ENCODE peak calls at places on chromosomes 7 and 10, in nine cellular contexts. One of them, this sample, is unnamed. For H3K4me1, the result is how much of the 10 kb centered on the place peaks cover.

GRCh38 chr7:40717242-40717641 is 582.4 kb downstream of the SUGCT start:
- DNase-seq in GM23338: peak
- DNase-seq in neuronal stem cell: peak
- DNase-seq in Panc1: no peak
- DNase-seq in upper lobe of left lung: peak
- DNase-seq in aorta: peak
- DNase-seq in HCT116: peak
- DNase-seq in fibroblast of lung: peak
- DNase-seq in CD8-positive, alpha-beta memory T cell: no peak
- DNase-seq in this sample: no peak

GRCh38 chr7:13904689-13905088 is 84.8 kb downstream of the ETV1 start:
- DNase-seq in Panc1: no peak
- DNase-seq in upper lobe of left lung: no peak
- DNase-seq in fibroblast of lung: peak
- DNase-seq in GM23338: no peak
- DNase-seq in CD8-positive, alpha-beta memory T cell: no peak
- DNase-seq in aorta: no peak
- DNase-seq in HCT116: no peak
- DNase-seq in neuronal stem cell: no peak
- DNase-seq in this sample: no peak

GRCh38 chr10:68101066-68101465 is 8.2 kb upstream of the MYPN start:
- DNase-seq in GM23338: no peak
- DNase-seq in HCT116: no peak
- DNase-seq in upper lobe of left lung: no peak
- DNase-seq in Panc1: no peak
- DNase-seq in aorta: no peak
- DNase-seq in CD8-positive, alpha-beta memory T cell: no peak
- DNase-seq in neuronal stem cell: no peak
- DNase-seq in fibroblast of lung: no peak
- DNase-seq in this sample: no peak

GRCh38 chr7:22481726-22482125 is 18.3 kb downstream of the STEAP1B start:
- DNase-seq in Panc1: no peak
- DNase-seq in aorta: no peak
- DNase-seq in GM23338: no peak
- DNase-seq in upper lobe of left lung: no peak
- DNase-seq in neuronal stem cell: no peak
- DNase-seq in HCT116: no peak
- DNase-seq in fibroblast of lung: no peak
- DNase-seq in CD8-positive, alpha-beta memory T cell: no peak
- DNase-seq in this sample: no peak

GRCh38 chr10:104449402-104449801 is 95.8 kb downstream of the CFAP58 start:
- DNase-seq in upper lobe of left lung: no peak
- DNase-seq in fibroblast of lung: no peak
- DNase-seq in HCT116: no peak
- DNase-seq in GM23338: no peak
- DNase-seq in Panc1: no peak
- DNase-seq in neuronal stem cell: no peak
- DNase-seq in aorta: no peak
- DNase-seq in CD8-positive, alpha-beta memory T cell: no peak
- DNase-seq in this sample: no peak

GRCh38 chr10:3446233-3446632 is 273.7 kb upstream of the PITRM1 start:
- DNase-seq in CD8-positive, alpha-beta memory T cell: no peak
- DNase-seq in upper lobe of left lung: no peak
- DNase-seq in HCT116: no peak
- DNase-seq in aorta: no peak
- DNase-seq in neuronal stem cell: no peak
- DNase-seq in GM23338: no peak
- DNase-seq in Panc1: no peak
- DNase-seq in fibroblast of lung: no peak
- DNase-seq in this sample: no peak

GRCh38 chr10:86659721-86660438 is 5.5 kb downstream of the OPN4 start:
- DNase-seq in upper lobe of left lung: no peak
- DNase-seq in GM23338: no peak
- DNase-seq in CD8-positive, alpha-beta memory T cell: no peak
- DNase-seq in HCT116: no peak
- DNase-seq in Panc1: no peak
- DNase-seq in fibroblast of lung: no peak
- DNase-seq in aorta: peak
- DNase-seq in neuronal stem cell: no peak
- DNase-seq in this sample: no peak

GRCh38 chr10:32943854-32944661 is 14.0 kb downstream of the ITGB1 start:
- DNase-seq in GM23338: peak
- DNase-seq in CD8-positive, alpha-beta memory T cell: no peak
- DNase-seq in fibroblast of lung: no peak
- DNase-seq in neuronal stem cell: no peak
- DNase-seq in HCT116: no peak
- DNase-seq in upper lobe of left lung: peak
- DNase-seq in Panc1: no peak
- DNase-seq in aorta: peak
- DNase-seq in this sample: no peak

GRCh38 chr10:112631501-112632410 is 184.7 kb downstream of the VTI1A start:
- DNase-seq in aorta: no peak
- DNase-seq in HCT116: peak
- DNase-seq in upper lobe of left lung: no peak
- DNase-seq in neuronal stem cell: no peak
- DNase-seq in CD8-positive, alpha-beta memory T cell: no peak
- DNase-seq in GM23338: no peak
- DNase-seq in fibroblast of lung: peak
- DNase-seq in Panc1: no peak
- DNase-seq in this sample: no peak

GRCh38 chr7:105759670-105760548 is 116.5 kb downstream of the ATXN7L1 start:
- DNase-seq in neuronal stem cell: no peak
- DNase-seq in upper lobe of left lung: peak
- DNase-seq in Panc1: no peak
- DNase-seq in CD8-positive, alpha-beta memory T cell: no peak
- DNase-seq in aorta: no peak
- DNase-seq in fibroblast of lung: peak
- DNase-seq in HCT116: peak
- DNase-seq in GM23338: peak
- DNase-seq in this sample: no peak

GRCh38 chr10:88538038-88538437 is 45.1 kb downstream of the RNLS start:
- DNase-seq in HCT116: no peak
- DNase-seq in upper lobe of left lung: no peak
- DNase-seq in neuronal stem cell: peak
- DNase-seq in fibroblast of lung: peak
- DNase-seq in aorta: no peak
- DNase-seq in CD8-positive, alpha-beta memory T cell: no peak
- DNase-seq in Panc1: no peak
- DNase-seq in GM23338: no peak
- DNase-seq in this sample: no peak

GRCh38 chr10:29681700-29682444 is 47.1 kb upstream of the SVIL start:
- DNase-seq in Panc1: no peak
- DNase-seq in neuronal stem cell: no peak
- DNase-seq in CD8-positive, alpha-beta memory T cell: peak
- DNase-seq in upper lobe of left lung: peak
- DNase-seq in GM23338: no peak
- DNase-seq in HCT116: no peak
- DNase-seq in fibroblast of lung: no peak
- DNase-seq in aorta: no peak
- DNase-seq in this sample: peak

GRCh38 chr10:27285093-27285492 is 44.5 kb upstream of the ACBD5 start:
- DNase-seq in Panc1: no peak
- DNase-seq in GM23338: peak
- DNase-seq in fibroblast of lung: peak
- DNase-seq in neuronal stem cell: no peak
- DNase-seq in CD8-positive, alpha-beta memory T cell: peak
- DNase-seq in upper lobe of left lung: no peak
- DNase-seq in aorta: no peak
- DNase-seq in HCT116: peak
- DNase-seq in this sample: no peak

DNA sequence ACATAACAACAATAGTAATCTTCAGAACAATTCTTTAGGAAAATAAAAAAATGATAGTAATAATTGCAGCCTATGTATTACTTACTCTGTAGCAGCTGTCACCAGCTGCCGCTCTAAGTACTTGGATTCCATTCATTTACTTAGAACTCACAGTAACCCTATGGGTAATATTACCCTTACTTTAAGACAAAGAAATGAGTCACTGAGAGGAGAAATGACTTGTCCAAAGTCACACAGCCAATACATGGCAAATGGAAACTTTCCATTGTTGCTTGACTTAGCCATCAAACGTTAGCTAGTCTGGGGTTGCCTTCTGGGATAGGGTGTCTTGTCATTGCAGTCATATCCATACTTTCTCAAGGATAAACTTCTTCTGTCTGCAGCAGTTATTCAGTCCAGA is 3.6 kb downstream of the CCNY start:
- DNase-seq in neuronal stem cell: no peak
- DNase-seq in CD8-positive, alpha-beta memory T cell: no peak
- DNase-seq in HCT116: no peak
- DNase-seq in Panc1: no peak
- DNase-seq in aorta: no peak
- DNase-seq in GM23338: no peak
- DNase-seq in upper lobe of left lung: no peak
- DNase-seq in fibroblast of lung: peak
- DNase-seq in this sample: no peak
- H3K4me1 ChIP-seq in neuronal stem cell: under half
- H3K4me1 ChIP-seq in CD8-positive, alpha-beta memory T cell: under half
- H3K4me1 ChIP-seq in HCT116: under half
- H3K4me1 ChIP-seq in Panc1: under half
- H3K4me1 ChIP-seq in aorta: under half
- H3K4me1 ChIP-seq in GM23338: under half
- H3K4me1 ChIP-seq in upper lobe of left lung: under half
- H3K4me1 ChIP-seq in fibroblast of lung: under half
- H3K4me1 ChIP-seq in this sample: under half

GRCh38 chr10:110067960-110068770 is 60.4 kb downstream of the ADD3 start:
- DNase-seq in HCT116: no peak
- DNase-seq in CD8-positive, alpha-beta memory T cell: no peak
- DNase-seq in neuronal stem cell: no peak
- DNase-seq in aorta: no peak
- DNase-seq in Panc1: no peak
- DNase-seq in upper lobe of left lung: peak
- DNase-seq in GM23338: peak
- DNase-seq in fibroblast of lung: peak
- DNase-seq in this sample: no peak
- H3K27ac ChIP-seq in HCT116: no peak
- H3K27ac ChIP-seq in CD8-positive, alpha-beta memory T cell: peak
- H3K27ac ChIP-seq in neuronal stem cell: no peak
- H3K27ac ChIP-seq in aorta: no peak
- H3K27ac ChIP-seq in Panc1: no peak
- H3K27ac ChIP-seq in upper lobe of left lung: peak
- H3K27ac ChIP-seq in GM23338: no peak
- H3K27ac ChIP-seq in fibroblast of lung: no peak
- H3K27ac ChIP-seq in this sample: peak

DNA sequence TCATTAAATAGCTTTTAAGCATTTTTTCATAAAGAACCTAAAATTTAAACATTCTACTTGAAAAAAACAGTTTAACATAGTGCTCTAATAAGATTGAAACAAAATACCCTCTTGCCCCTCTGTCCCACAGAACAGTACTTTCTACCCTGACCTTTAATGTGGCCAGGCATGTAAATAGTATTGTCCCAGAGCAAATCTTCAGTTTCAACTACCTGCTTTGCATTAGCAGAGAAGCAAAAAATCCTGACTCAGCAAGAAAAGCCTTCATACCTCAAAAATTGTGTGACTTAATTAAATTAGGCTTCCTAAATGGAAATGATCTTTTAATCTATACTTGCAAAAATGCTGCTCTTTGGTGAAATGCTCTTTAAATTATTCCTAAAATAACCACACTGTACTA is 237.4 kb upstream of the AOAH start:
- DNase-seq in upper lobe of left lung: no peak
- DNase-seq in aorta: no peak
- DNase-seq in HCT116: no peak
- DNase-seq in CD8-positive, alpha-beta memory T cell: no peak
- DNase-seq in GM23338: no peak
- DNase-seq in fibroblast of lung: no peak
- DNase-seq in neuronal stem cell: no peak
- DNase-seq in Panc1: no peak
- DNase-seq in this sample: no peak
- H3K4me1 ChIP-seq in upper lobe of left lung: under half
- H3K4me1 ChIP-seq in aorta: under half
- H3K4me1 ChIP-seq in HCT116: under half
- H3K4me1 ChIP-seq in CD8-positive, alpha-beta memory T cell: under half
- H3K4me1 ChIP-seq in GM23338: under half
- H3K4me1 ChIP-seq in fibroblast of lung: under half
- H3K4me1 ChIP-seq in neuronal stem cell: under half
- H3K4me1 ChIP-seq in Panc1: under half
- H3K4me1 ChIP-seq in this sample: under half

GRCh38 chr7:130374507-130374906 is 5.8 kb upstream of the CPA1 start:
- DNase-seq in GM23338: no peak
- DNase-seq in CD8-positive, alpha-beta memory T cell: no peak
- DNase-seq in fibroblast of lung: no peak
- DNase-seq in neuronal stem cell: no peak
- DNase-seq in Panc1: no peak
- DNase-seq in upper lobe of left lung: no peak
- DNase-seq in aorta: no peak
- DNase-seq in HCT116: no peak
- DNase-seq in this sample: no peak
- H3K27ac ChIP-seq in GM23338: no peak
- H3K27ac ChIP-seq in CD8-positive, alpha-beta memory T cell: no peak
- H3K27ac ChIP-seq in fibroblast of lung: peak
- H3K27ac ChIP-seq in neuronal stem cell: no peak
- H3K27ac ChIP-seq in Panc1: peak
- H3K27ac ChIP-seq in upper lobe of left lung: peak
- H3K27ac ChIP-seq in aorta: peak
- H3K27ac ChIP-seq in HCT116: no peak
- H3K27ac ChIP-seq in this sample: no peak

DNA sequence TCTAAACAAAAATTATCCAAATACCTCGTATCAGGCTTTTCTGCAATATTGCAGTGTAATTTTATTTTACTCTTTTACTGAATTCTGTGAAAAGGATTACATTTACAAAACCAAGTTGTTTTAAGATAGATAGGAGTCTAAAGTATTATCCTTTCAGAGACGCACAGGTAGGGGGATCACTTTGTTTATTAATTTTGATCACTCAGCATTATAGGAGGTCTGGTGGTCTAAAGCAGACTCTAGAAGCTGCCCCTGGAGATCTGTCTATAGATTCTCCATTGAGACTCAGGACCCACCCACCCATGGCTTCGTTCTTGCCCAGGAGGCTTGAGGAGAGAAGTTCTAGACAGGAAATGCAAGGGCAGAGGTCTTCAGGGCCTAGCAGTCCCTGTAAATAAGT is 223.4 kb upstream of the YAE1 start:
- DNase-seq in CD8-positive, alpha-beta memory T cell: no peak
- DNase-seq in upper lobe of left lung: no peak
- DNase-seq in fibroblast of lung: no peak
- DNase-seq in neuronal stem cell: no peak
- DNase-seq in Panc1: no peak
- DNase-seq in HCT116: no peak
- DNase-seq in GM23338: no peak
- DNase-seq in aorta: no peak
- DNase-seq in this sample: no peak
- H3K4me1 ChIP-seq in CD8-positive, alpha-beta memory T cell: under half
- H3K4me1 ChIP-seq in upper lobe of left lung: under half
- H3K4me1 ChIP-seq in fibroblast of lung: under half
- H3K4me1 ChIP-seq in neuronal stem cell: under half
- H3K4me1 ChIP-seq in Panc1: under half
- H3K4me1 ChIP-seq in HCT116: under half
- H3K4me1 ChIP-seq in GM23338: under half
- H3K4me1 ChIP-seq in aorta: under half
- H3K4me1 ChIP-seq in this sample: under half